ENCODE peak calls at places on chromosome 20, in six cellular contexts. X, O, N, S, G and E are unnamed samples.

GRCh38 chr20:61749406-61750075 is 316.1 kb downstream of the TAF4 start:
- DNase-seq in G (no peak), N (no peak), X (no peak), O (no peak), S (no peak), E (no peak)

GRCh38 chr20:64152906-64153305 is 11.3 kb upstream of the MYT1 start:
- DNase-seq in G (no peak), N (no peak), X (no peak), S (no peak), O (no peak), E (no peak)

GRCh38 chr20:1341561-1342265 is 12.8 kb upstream of the SDCBP2 start:
- DNase-seq in X (no peak), N (peak; percentile 59), S (no peak), O (peak; percentile 70), G (no peak), E (no peak)

GRCh38 chr20:10474606-10475184 is 39.6 kb downstream of the SLX4IP start:
- DNase-seq in S (no peak), N (no peak), G (no peak), O (no peak), X (peak; percentile 95), E (no peak)

GRCh38 chr20:51579137-51579536 is 36.6 kb upstream of the NFATC2 start:
- DNase-seq in S (no peak), X (no peak), G (no peak), O (peak; percentile 53), N (peak; percentile 58), E (no peak)

GRCh38 chr20:39421571-39422099 is 459.5 kb downstream of the DHX35 start:
- DNase-seq in G (no peak), S (no peak), N (no peak), O (no peak), X (no peak), E (no peak)

GRCh38 chr20:34583524-34583923 is 25.0 kb downstream of the MAP1LC3A start:
- DNase-seq in N (no peak), S (no peak), O (peak; percentile 32), X (no peak), G (no peak), E (no peak)

GRCh38 chr20:63050406-63050805 is 43.6 kb upstream of the BHLHE23 start:
- DNase-seq in N (no peak), X (no peak), G (no peak), O (no peak), S (no peak), E (no peak)

GRCh38 chr20:32007787-32008616 is 2.2 kb upstream of the CCM2L start:
- DNase-seq in X (peak; percentile 36), G (peak; percentile 22), S (no peak), N (no peak), O (no peak), E (no peak)